ENCODE peak calls at places on chromosome 5, in six cellular contexts. U, Y, X, D, G and Z are unnamed samples.

GRCh38 chr5:135271533-135272310 is 127.3 kb downstream of the MACROH2A1 start:
- DNase-seq in U (no peak), D (no peak), G (peak), Y (no peak), X (no peak), Z (no peak)

GRCh38 chr5:110441035-110441434 is 285.4 kb downstream of the TMEM232 start:
- DNase-seq in X (no peak), D (peak), Y (peak), U (no peak), G (peak), Z (no peak)

GRCh38 chr5:32217886-32218396 is 43.8 kb upstream of the GOLPH3 start:
- DNase-seq in U (no peak), D (no peak), X (no peak), G (peak), Y (peak), Z (no peak)

GRCh38 chr5:17123785-17124184 is 93.6 kb upstream of the BASP1 start:
- DNase-seq in U (no peak), D (no peak), X (no peak), G (no peak), Y (peak), Z (no peak)

GRCh38 chr5:124706041-124706440 is 40.4 kb downstream of the ZNF608 start:
- DNase-seq in Y (no peak), G (no peak), X (no peak), D (no peak), U (no peak), Z (no peak)

GRCh38 chr5:121273818-121274433 is 577.8 kb upstream of the FTMT start:
- DNase-seq in U (no peak), X (no peak), D (peak), G (peak), Y (peak), Z (no peak)

GRCh38 chr5:171580506-171581265 is 161.2 kb downstream of the FGF18 start:
- DNase-seq in G (peak), D (no peak), X (no peak), Y (peak), U (no peak), Z (no peak)

GRCh38 chr5:78983601-78984000 is 1.5 kb downstream of the ARSB start:
- DNase-seq in D (no peak), X (no peak), Y (no peak), G (no peak), U (no peak), Z (no peak)

GRCh38 chr5:78666041-78666444 is 17.5 kb upstream of the LHFPL2 start:
- DNase-seq in D (no peak), X (no peak), U (no peak), Y (no peak), G (peak), Z (no peak)

GRCh38 chr5:112183103-112183634 is 235.9 kb downstream of the EPB41L4A start:
- DNase-seq in U (no peak), D (no peak), X (no peak), G (no peak), Y (peak), Z (no peak)

GRCh38 chr5:25554077-25554476 is 909.3 kb upstream of the CDH10 start:
- DNase-seq in Y (no peak), X (no peak), G (no peak), D (no peak), U (no peak), Z (no peak)